ENCODE peak calls at places on chromosome 21, in six cellular contexts. F is uterus, X is BJ, E is fibroblast of lung, I is omental fat pad, O is A549. K is an unnamed sample.

GRCh38 chr21:18951291-18952038 is 547.9 kb upstream of the TMPRSS15 start:
- DNase-seq in X (no peak), O (no peak), I (no peak), F (no peak), E (no peak), K (no peak)

GRCh38 chr21:17829472-17829871 is 10.3 kb upstream of the C21orf91 start:
- DNase-seq in E (peak), F (no peak), O (no peak), X (peak), I (no peak), K (no peak)

GRCh38 chr21:35932232-35932911 is 128.0 kb downstream of the SETD4 start:
- DNase-seq in O (no peak), I (no peak), E (peak), F (peak), X (peak), K (peak)

GRCh38 chr21:40166291-40166843 is 299.1 kb downstream of the PCP4 start:
- DNase-seq in E (no peak), O (no peak), I (no peak), X (no peak), F (no peak), K (no peak)

GRCh38 chr21:29078884-29079765 is 5.7 kb upstream of the CCT8 start:
- DNase-seq in E (no peak), X (no peak), I (no peak), O (no peak), F (no peak), K (no peak)

GRCh38 chr21:30044447-30045064 is 104.8 kb upstream of the GRIK1 start:
- DNase-seq in I (no peak), X (no peak), O (no peak), E (peak), F (no peak), K (no peak)

GRCh38 chr21:40129809-40130208 is 262.6 kb downstream of the PCP4 start:
- DNase-seq in X (no peak), E (no peak), O (no peak), F (no peak), I (no peak), K (no peak)

GRCh38 chr21:33968082-33968997 is 52.7 kb upstream of the ATP5PO start:
- DNase-seq in E (peak), X (peak), I (no peak), O (peak), F (no peak), K (no peak)

GRCh38 chr21:38900499-38900898 is 94.8 kb downstream of the ETS2 start:
- DNase-seq in O (no peak), X (no peak), E (no peak), F (no peak), I (no peak), K (no peak)

GRCh38 chr21:29299046-29299905 is 554 bp downstream of the BACH1 start:
- DNase-seq in O (peak), F (peak), I (peak), E (peak), X (no peak), K (no peak)

GRCh38 chr21:26846036-26846931 is 1.1 kb upstream of the ADAMTS1 start:
- DNase-seq in F (peak), I (no peak), E (peak), O (no peak), X (no peak), K (no peak)

GRCh38 chr21:46560568-46561447 is 44.1 kb downstream of the S100B start:
- DNase-seq in F (no peak), O (no peak), E (no peak), I (no peak), X (no peak), K (no peak)

GRCh38 chr21:33971492-33972013 is 55.9 kb upstream of the ATP5PO start:
- DNase-seq in E (no peak), O (no peak), I (no peak), F (no peak), X (peak), K (no peak)

GRCh38 chr21:46037338-46038325 is 56.1 kb downstream of the COL6A1 start:
- DNase-seq in E (no peak), X (no peak), I (no peak), F (no peak), O (no peak), K (no peak)

GRCh38 chr21:15229390-15229789 is 164.6 kb upstream of the NRIP1 start:
- DNase-seq in X (no peak), O (no peak), I (no peak), F (no peak), E (no peak), K (no peak)

GRCh38 chr21:46585191-46585953 is 19.5 kb downstream of the S100B start:
- DNase-seq in O (no peak), F (no peak), I (no peak), X (no peak), E (no peak), K (no peak)

GRCh38 chr21:46443910-46444309 is 14.8 kb upstream of the DIP2A start:
- DNase-seq in F (no peak), I (no peak), X (no peak), O (no peak), E (no peak), K (no peak)

GRCh38 chr21:39094087-39094785 is 89.0 kb downstream of the PSMG1 start:
- DNase-seq in X (no peak), F (no peak), O (no peak), E (no peak), I (no peak), K (no peak)

GRCh38 chr21:33036430-33037162 is 10.9 kb downstream of the OLIG2 start:
- DNase-seq in E (peak), I (no peak), F (no peak), O (no peak), X (no peak), K (no peak)

GRCh38 chr21:15390049-15390448 is 325.2 kb upstream of the NRIP1 start:
- DNase-seq in F (no peak), X (no peak), E (no peak), I (no peak), O (no peak), K (no peak)

GRCh38 chr21:32869459-32869858 is 97.9 kb upstream of the PAXBP1 start:
- DNase-seq in O (no peak), I (no peak), E (no peak), X (no peak), F (no peak), K (no peak)

GRCh38 chr21:26715878-26716506 is 129.2 kb downstream of the ADAMTS1 start:
- DNase-seq in F (peak), E (peak), O (peak), I (no peak), X (no peak), K (no peak)

GRCh38 chr21:27519357-27519756 is 552.5 kb upstream of the ADAMTS5 start:
- DNase-seq in O (no peak), X (peak), E (peak), I (no peak), F (no peak), K (peak)

GRCh38 chr21:35376406-35377135 is 327.5 kb upstream of the RUNX1 start:
- DNase-seq in X (no peak), I (no peak), O (no peak), F (no peak), E (no peak), K (no peak)

GRCh38 chr21:41651830-41652229 is 115.0 kb downstream of the RIPK4 start:
- DNase-seq in X (no peak), I (no peak), F (no peak), E (no peak), O (no peak), K (no peak)

GRCh38 chr21:35473496-35473895 is 424.4 kb upstream of the RUNX1 start:
- DNase-seq in I (no peak), O (no peak), F (no peak), E (no peak), X (no peak), K (no peak)

GRCh38 chr21:39003982-39004775 is 179.1 kb downstream of the PSMG1 start:
- DNase-seq in I (no peak), F (no peak), O (no peak), X (no peak), E (peak), K (no peak)

GRCh38 chr21:38743772-38744529 is 61.8 kb upstream of the ETS2 start:
- DNase-seq in I (no peak), E (no peak), O (no peak), F (no peak), X (no peak), K (no peak)

GRCh38 chr21:31731112-31731801 is 661 bp downstream of the SCAF4 start:
- DNase-seq in X (no peak), E (peak), I (peak), O (peak), F (peak), K (no peak)
- TF ChIP-seq CTCF in X (peak), E (no peak), I (no peak), O (no peak), F (no peak), K (peak)

GRCh38 chr21:25313891-25314646 is 293.2 kb downstream of the MRPL39 start:
- DNase-seq in X (no peak), O (no peak), F (no peak), E (peak), I (no peak), K (peak)
- TF ChIP-seq CTCF in X (peak), O (no peak), F (no peak), E (peak), I (no peak), K (peak)

GRCh38 chr21:37459575-37459974 is 93.0 kb downstream of the DYRK1A start:
- DNase-seq in E (peak), O (no peak), X (no peak), I (no peak), F (no peak), K (no peak)

GRCh38 chr21:37461494-37461893 is 94.9 kb downstream of the DYRK1A start:
- DNase-seq in I (no peak), O (no peak), X (no peak), F (no peak), E (peak), K (no peak)

GRCh38 chr21:37462087-37462861 is 95.7 kb downstream of the DYRK1A start:
- DNase-seq in X (no peak), O (no peak), E (no peak), F (no peak), I (no peak), K (no peak)

GRCh38 chr21:37458669-37459276 is 92.2 kb downstream of the DYRK1A start:
- DNase-seq in X (no peak), E (no peak), I (no peak), F (no peak), O (no peak), K (no peak)

GRCh38 chr21:37460196-37460595 is 93.6 kb downstream of the DYRK1A start:
- DNase-seq in F (no peak), X (no peak), O (no peak), I (no peak), E (no peak), K (no peak)
- TF ChIP-seq CTCF in F (no peak), X (peak), O (no peak), I (no peak), E (no peak), K (peak)

DNA sequence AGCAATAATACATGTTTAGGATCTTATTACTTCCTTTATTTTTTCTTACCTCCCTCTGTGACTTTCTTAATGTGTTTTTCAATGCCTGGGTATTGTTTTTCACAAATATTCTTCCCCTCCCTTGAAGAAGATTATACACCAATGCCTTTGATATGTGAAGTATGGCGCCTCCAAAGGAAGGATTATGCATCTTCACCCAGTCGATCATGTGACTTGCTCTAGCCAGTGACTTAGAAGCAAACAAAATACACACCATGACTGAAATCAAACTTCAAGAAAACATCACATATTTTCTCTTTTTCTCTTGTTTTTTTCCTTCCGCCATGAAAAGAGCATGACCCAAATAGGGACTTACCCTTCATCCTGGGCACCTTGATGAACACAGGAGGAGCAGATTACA is 297.1 kb downstream of the NCAM2 start:
- DNase-seq in F (no peak), X (no peak), I (no peak), E (no peak), O (no peak), K (no peak)
- TF ChIP-seq CTCF in F (no peak), X (no peak), I (no peak), E (no peak), O (no peak), K (no peak)

GRCh38 chr21:42833439-42833815 is 45.9 kb downstream of the WDR4 start:
- DNase-seq in O (peak), F (no peak), I (no peak), E (peak), X (no peak), K (no peak)
- TF ChIP-seq CTCF in O (peak), F (no peak), I (no peak), E (no peak), X (no peak), K (no peak)

GRCh38 chr21:44455524-44456206 is 355 bp downstream of the LRRC3 start:
- DNase-seq in O (peak), E (peak), I (no peak), F (no peak), X (no peak), K (no peak)
- TF ChIP-seq CTCF in O (peak), E (peak), I (no peak), F (no peak), X (peak), K (peak)

GRCh38 chr21:44761011-44761729 is 40.5 kb downstream of the UBE2G2 start:
- DNase-seq in F (no peak), O (peak), E (no peak), X (no peak), I (no peak), K (no peak)
- TF ChIP-seq CTCF in F (no peak), O (no peak), E (no peak), X (peak), I (no peak), K (peak)

K was measured in AG09319.